ENCODE peak calls at places on chromosomes 3 and 15, in nine cellular contexts. One of them, this sample, is unnamed.
A peak's percentile ranks its signal among the peaks of the same experiment; 100 is the strongest.

GRCh38 chr3:109131276-109131675 is 5.2 kb upstream of the C3orf85 start:
- DNase-seq in NCI-H446: no peak
- DNase-seq in heart left ventricle: no peak
- DNase-seq in NCI-H1694 treated with DMSO at 0.1 percent for 48 hours: no peak
- DNase-seq in fibroblast of the conjunctiva: no peak
- DNase-seq in lower lobe of right lung: no peak
- DNase-seq in GM04504: no peak
- DNase-seq in hypothalamus: no peak
- DNase-seq in ovary: no peak
- DNase-seq in this sample: no peak

GRCh38 chr15:91302588-91303439 is 202.8 kb downstream of the SV2B start:
- DNase-seq in NCI-H446: peak; percentile 86
- DNase-seq in heart left ventricle: peak; percentile 40
- DNase-seq in NCI-H1694 treated with DMSO at 0.1 percent for 48 hours: peak; percentile 74
- DNase-seq in fibroblast of the conjunctiva: peak; percentile 57
- DNase-seq in lower lobe of right lung: no peak
- DNase-seq in GM04504: peak; percentile 25
- DNase-seq in hypothalamus: peak; percentile 26
- DNase-seq in ovary: no peak
- DNase-seq in this sample: no peak

GRCh38 chr15:76183906-76184639 is 124.3 kb downstream of the TMEM266 start:
- DNase-seq in NCI-H446: peak; percentile 44
- DNase-seq in heart left ventricle: no peak
- DNase-seq in NCI-H1694 treated with DMSO at 0.1 percent for 48 hours: peak; percentile 71
- DNase-seq in fibroblast of the conjunctiva: no peak
- DNase-seq in lower lobe of right lung: no peak
- DNase-seq in GM04504: no peak
- DNase-seq in hypothalamus: no peak
- DNase-seq in ovary: no peak
- DNase-seq in this sample: no peak

GRCh38 chr3:136543385-136543784 is 208.8 kb downstream of the STAG1 start:
- DNase-seq in NCI-H446: no peak
- DNase-seq in heart left ventricle: no peak
- DNase-seq in NCI-H1694 treated with DMSO at 0.1 percent for 48 hours: no peak
- DNase-seq in fibroblast of the conjunctiva: no peak
- DNase-seq in lower lobe of right lung: no peak
- DNase-seq in GM04504: no peak
- DNase-seq in hypothalamus: no peak
- DNase-seq in ovary: no peak
- DNase-seq in this sample: no peak

GRCh38 chr15:61530769-61531168 is 301.7 kb upstream of the RORA start:
- DNase-seq in NCI-H446: no peak
- DNase-seq in heart left ventricle: no peak
- DNase-seq in NCI-H1694 treated with DMSO at 0.1 percent for 48 hours: no peak
- DNase-seq in fibroblast of the conjunctiva: no peak
- DNase-seq in lower lobe of right lung: no peak
- DNase-seq in GM04504: no peak
- DNase-seq in hypothalamus: no peak
- DNase-seq in ovary: no peak
- DNase-seq in this sample: no peak

GRCh38 chr3:182331356-182331755 is 461.9 kb upstream of the ATP11B start:
- DNase-seq in NCI-H446: peak; percentile 84
- DNase-seq in heart left ventricle: no peak
- DNase-seq in NCI-H1694 treated with DMSO at 0.1 percent for 48 hours: peak; percentile 3
- DNase-seq in fibroblast of the conjunctiva: no peak
- DNase-seq in lower lobe of right lung: no peak
- DNase-seq in GM04504: no peak
- DNase-seq in hypothalamus: no peak
- DNase-seq in ovary: no peak
- DNase-seq in this sample: no peak

GRCh38 chr3:184748219-184749135 is 36.6 kb upstream of the MAGEF1 start:
- DNase-seq in NCI-H446: no peak
- DNase-seq in heart left ventricle: no peak
- DNase-seq in NCI-H1694 treated with DMSO at 0.1 percent for 48 hours: no peak
- DNase-seq in fibroblast of the conjunctiva: no peak
- DNase-seq in lower lobe of right lung: no peak
- DNase-seq in GM04504: no peak
- DNase-seq in hypothalamus: no peak
- DNase-seq in ovary: no peak
- DNase-seq in this sample: no peak

GRCh38 chr15:41429003-41429890 is 12.4 kb downstream of the RTF1 start:
- DNase-seq in NCI-H446: no peak
- DNase-seq in heart left ventricle: no peak
- DNase-seq in NCI-H1694 treated with DMSO at 0.1 percent for 48 hours: no peak
- DNase-seq in fibroblast of the conjunctiva: no peak
- DNase-seq in lower lobe of right lung: no peak
- DNase-seq in GM04504: no peak
- DNase-seq in hypothalamus: no peak
- DNase-seq in ovary: no peak
- DNase-seq in this sample: no peak

GRCh38 chr3:58868101-58868779 is 181.6 kb downstream of the CFAP20DC start:
- DNase-seq in NCI-H446: no peak
- DNase-seq in heart left ventricle: no peak
- DNase-seq in NCI-H1694 treated with DMSO at 0.1 percent for 48 hours: no peak
- DNase-seq in fibroblast of the conjunctiva: no peak
- DNase-seq in lower lobe of right lung: no peak
- DNase-seq in GM04504: no peak
- DNase-seq in hypothalamus: no peak
- DNase-seq in ovary: no peak
- DNase-seq in this sample: no peak

GRCh38 chr15:41269887-41270286 is 38.8 kb downstream of the CHP1 start:
- DNase-seq in NCI-H446: no peak
- DNase-seq in heart left ventricle: no peak
- DNase-seq in NCI-H1694 treated with DMSO at 0.1 percent for 48 hours: no peak
- DNase-seq in fibroblast of the conjunctiva: no peak
- DNase-seq in lower lobe of right lung: no peak
- DNase-seq in GM04504: no peak
- DNase-seq in hypothalamus: no peak
- DNase-seq in ovary: no peak
- DNase-seq in this sample: no peak

GRCh38 chr3:41742127-41742526 is 219.8 kb downstream of the ULK4 start:
- DNase-seq in NCI-H446: no peak
- DNase-seq in heart left ventricle: no peak
- DNase-seq in NCI-H1694 treated with DMSO at 0.1 percent for 48 hours: no peak
- DNase-seq in fibroblast of the conjunctiva: no peak
- DNase-seq in lower lobe of right lung: no peak
- DNase-seq in GM04504: no peak
- DNase-seq in hypothalamus: no peak
- DNase-seq in ovary: no peak
- DNase-seq in this sample: no peak

GRCh38 chr3:41598804-41599481 is 363.0 kb downstream of the ULK4 start:
- DNase-seq in NCI-H446: peak; percentile 2
- DNase-seq in heart left ventricle: no peak
- DNase-seq in NCI-H1694 treated with DMSO at 0.1 percent for 48 hours: no peak
- DNase-seq in fibroblast of the conjunctiva: no peak
- DNase-seq in lower lobe of right lung: no peak
- DNase-seq in GM04504: peak; percentile 62
- DNase-seq in hypothalamus: no peak
- DNase-seq in ovary: no peak
- DNase-seq in this sample: no peak

GRCh38 chr15:99706557-99707303 is 26.5 kb downstream of the LYSMD4 start:
- DNase-seq in NCI-H446: no peak
- DNase-seq in heart left ventricle: no peak
- DNase-seq in NCI-H1694 treated with DMSO at 0.1 percent for 48 hours: no peak
- DNase-seq in fibroblast of the conjunctiva: no peak
- DNase-seq in lower lobe of right lung: no peak
- DNase-seq in GM04504: no peak
- DNase-seq in hypothalamus: no peak
- DNase-seq in ovary: no peak
- DNase-seq in this sample: no peak

GRCh38 chr15:52139599-52140462 is 27.3 kb upstream of the BCL2L10 start:
- DNase-seq in NCI-H446: peak; percentile 66
- DNase-seq in heart left ventricle: peak; percentile 44
- DNase-seq in NCI-H1694 treated with DMSO at 0.1 percent for 48 hours: peak; percentile 4
- DNase-seq in fibroblast of the conjunctiva: peak; percentile 56
- DNase-seq in lower lobe of right lung: peak; percentile 73
- DNase-seq in GM04504: peak; percentile 55
- DNase-seq in hypothalamus: peak; percentile 71
- DNase-seq in ovary: peak; percentile 77
- DNase-seq in this sample: peak; percentile 77

GRCh38 chr3:177574232-177574856 is 377.1 kb upstream of the TBL1XR1 start:
- DNase-seq in NCI-H446: no peak
- DNase-seq in heart left ventricle: peak; percentile 32
- DNase-seq in NCI-H1694 treated with DMSO at 0.1 percent for 48 hours: no peak
- DNase-seq in fibroblast of the conjunctiva: peak; percentile 76
- DNase-seq in lower lobe of right lung: peak; percentile 68
- DNase-seq in GM04504: no peak
- DNase-seq in hypothalamus: no peak
- DNase-seq in ovary: no peak
- DNase-seq in this sample: peak; percentile 56

GRCh38 chr3:120908803-120909601 is 997 bp downstream of the STXBP5L start:
- DNase-seq in NCI-H446: peak; percentile 33
- DNase-seq in heart left ventricle: peak; percentile 21
- DNase-seq in NCI-H1694 treated with DMSO at 0.1 percent for 48 hours: peak; percentile 4
- DNase-seq in fibroblast of the conjunctiva: no peak
- DNase-seq in lower lobe of right lung: no peak
- DNase-seq in GM04504: no peak
- DNase-seq in hypothalamus: no peak
- DNase-seq in ovary: peak; percentile 55
- DNase-seq in this sample: peak; percentile 39

GRCh38 chr3:48918388-48919214 is at the start of gene ARIH2:
- DNase-seq in NCI-H446: peak; percentile 82
- DNase-seq in heart left ventricle: peak; percentile 95
- DNase-seq in NCI-H1694 treated with DMSO at 0.1 percent for 48 hours: no peak
- DNase-seq in fibroblast of the conjunctiva: peak; percentile 83
- DNase-seq in lower lobe of right lung: peak; percentile 95
- DNase-seq in GM04504: peak; percentile 89
- DNase-seq in hypothalamus: peak; percentile 92
- DNase-seq in ovary: peak; percentile 92
- DNase-seq in this sample: peak; percentile 93